ENCODE peak calls at places on chromosomes 7 and 10, in seven cellular contexts. X is activated naive CD4-positive, alpha-beta T cell treated with Interleukin-2 at 50 U/mL for 16 hours; C is stomach; M is GM06990; E is activated T-helper 1 cell treated with anti-CD3 and anti-CD28 coated beads, Interleukin-2, amount 50 U/mL, for 16 hours; T is HT-29; A is stimulated activated CD8-positive, alpha-beta memory T cell treated with anti-CD3 and anti-CD28 coated beads, Interleukin-4, amount 100 ng/mL, for 1 hour. W is an unnamed sample.
A peak's percentile ranks its signal among the peaks of the same experiment; 100 is the strongest.

GRCh38 chr10:19719320-19719719 is 96.9 kb upstream of the PLXDC2 start:
- DNase-seq in E (no peak), A (no peak), X (no peak), M (no peak), T (no peak), C (no peak), W (no peak)

GRCh38 chr7:43692582-43693373 is 36.5 kb downstream of the COA1 start:
- DNase-seq in X (no peak), E (no peak), M (no peak), T (no peak), A (no peak), C (no peak), W (no peak)

GRCh38 chr7:120170849-120171248 is 102.1 kb upstream of the KCND2 start:
- DNase-seq in E (no peak), M (no peak), A (no peak), T (no peak), C (no peak), X (no peak), W (no peak)

GRCh38 chr7:30922596-30922995 is 10.9 kb downstream of the AQP1 start:
- DNase-seq in T (no peak), C (peak; percentile 14), E (no peak), X (no peak), M (no peak), A (no peak), W (no peak)

GRCh38 chr7:2157473-2158279 is 75.1 kb downstream of the MAD1L1 start:
- DNase-seq in A (no peak), T (peak; percentile 95), E (no peak), M (no peak), X (no peak), C (peak; percentile 88), W (no peak)

GRCh38 chr7:159022238-159022993 is 122.3 kb downstream of the VIPR2 start:
- DNase-seq in E (no peak), A (no peak), T (peak; percentile 20), M (no peak), X (no peak), C (no peak), W (no peak)

GRCh38 chr7:130943336-130943901 is 209.4 kb upstream of the KLF14 start:
- DNase-seq in M (no peak), E (no peak), C (no peak), X (no peak), A (no peak), T (peak; percentile 80), W (no peak)

GRCh38 chr10:131204406-131205152 is 106.9 kb downstream of the TCERG1L start:
- DNase-seq in T (no peak), M (no peak), E (no peak), X (no peak), A (no peak), C (peak; percentile 18), W (no peak)

GRCh38 chr10:35890061-35890969 is 248.2 kb upstream of the FZD8 start:
- DNase-seq in E (no peak), M (no peak), X (no peak), T (no peak), C (no peak), A (no peak), W (no peak)

GRCh38 chr10:104472505-104472904 is 118.9 kb downstream of the CFAP58 start:
- DNase-seq in C (no peak), M (no peak), X (no peak), T (no peak), E (no peak), A (no peak), W (no peak)

GRCh38 chr7:3164363-3164762 is 120.7 kb upstream of the CARD11 start:
- DNase-seq in C (peak; percentile 69), X (no peak), M (no peak), T (peak; percentile 25), A (no peak), E (no peak), W (no peak)

GRCh38 chr7:26345202-26345601 is 53.5 kb downstream of the SNX10 start:
- DNase-seq in X (no peak), T (no peak), E (no peak), M (no peak), C (no peak), A (no peak), W (no peak)

GRCh38 chr10:113148899-113149298 is 198.9 kb downstream of the TCF7L2 start:
- DNase-seq in X (no peak), M (no peak), E (no peak), C (no peak), T (no peak), A (no peak), W (no peak)

GRCh38 chr10:28892818-28893547 is 215.7 kb downstream of the BAMBI start:
- DNase-seq in M (no peak), X (no peak), T (no peak), E (no peak), A (no peak), C (no peak), W (no peak)

GRCh38 chr10:18400201-18400910 is 251.0 kb downstream of the NSUN6 start:
- DNase-seq in C (no peak), M (peak; percentile 9), T (no peak), X (no peak), E (no peak), A (no peak), W (no peak)

GRCh38 chr10:5565205-5565545 is 40.4 kb downstream of the CALML3 start:
- DNase-seq in E (no peak), C (peak; percentile 20), A (no peak), T (no peak), M (no peak), X (no peak), W (no peak)

GRCh38 chr7:155408657-155409586 is 49.0 kb upstream of the EN2 start:
- DNase-seq in A (no peak), E (no peak), T (no peak), X (no peak), C (no peak), M (no peak), W (no peak)

GRCh38 chr10:43362191-43362839 is 9.1 kb upstream of the FXYD4 start:
- DNase-seq in C (peak; percentile 99), M (peak; percentile 94), T (peak; percentile 91), X (peak; percentile 99), E (peak; percentile 97), A (peak; percentile 76), W (peak; percentile 93)

GRCh38 chr7:12107841-12108249 is 103.2 kb upstream of the TMEM106B start:
- DNase-seq in X (no peak), M (no peak), A (no peak), C (no peak), T (peak; percentile 67), E (no peak), W (no peak)

GRCh38 chr7:102472126-102473041 is 6.3 kb downstream of the POLR2J start:
- DNase-seq in E (no peak), T (no peak), A (no peak), M (peak; percentile 9), C (no peak), X (no peak), W (no peak)

GRCh38 chr7:157652161-157652953 is 315.6 kb downstream of the DNAJB6 start:
- DNase-seq in X (no peak), T (no peak), E (no peak), A (no peak), M (no peak), C (no peak), W (no peak)

GRCh38 chr10:11551915-11552602 is 59.4 kb downstream of the USP6NL start:
- DNase-seq in X (no peak), T (peak; percentile 72), A (no peak), E (no peak), M (no peak), C (no peak), W (no peak)

GRCh38 chr10:118341678-118342637 is at the start of gene FAM204A:
- DNase-seq in A (peak; percentile 89), X (peak; percentile 97), E (peak; percentile 94), M (peak; percentile 92), T (peak; percentile 97), C (peak; percentile 95), W (peak; percentile 88)

GRCh38 chr10:132224343-132225072 is 37.8 kb downstream of the DPYSL4 start:
- DNase-seq in M (no peak), A (no peak), E (no peak), C (no peak), T (no peak), X (no peak), W (no peak)

GRCh38 chr10:70925377-70926214 is 37.2 kb upstream of the PCBD1 start:
- DNase-seq in X (peak; percentile 54), C (peak; percentile 55), A (peak; percentile 19), M (peak; percentile 36), E (peak; percentile 21), T (peak; percentile 49), W (no peak)

GRCh38 chr10:47325303-47326291 is 3.3 kb downstream of the GDF2 start:
- DNase-seq in X (no peak), T (no peak), M (no peak), C (peak; percentile 20), A (no peak), E (no peak), W (no peak)

GRCh38 chr7:129436335-129436923 is 2.2 kb downstream of the STRIP2 start:
- DNase-seq in T (no peak), A (no peak), M (no peak), E (no peak), C (no peak), X (no peak), W (no peak)

W was measured in GM12864.